ENCODE peak calls at places on chromosome 14, in ten cellular contexts. A is GM12878, F is H1, Y is tibial nerve, U is suprapubic skin, Z is ovary, T is stomach, J is HepG2, P is sigmoid colon, H is SK-N-SH. C is an unnamed sample.

GRCh38 chr14:104293851-104294627 is 155.7 kb downstream of the KIF26A start:
- DNase-seq in T (no peak), P (peak; percentile 45), U (peak; percentile 46), A (no peak), F (no peak), Y (no peak), Z (peak; percentile 33), H (no peak), J (no peak), C (peak; percentile 26)

GRCh38 chr14:57487771-57488170 is 5.9 kb downstream of the CCDC198 start:
- DNase-seq in P (no peak), H (no peak), Y (no peak), U (no peak), T (no peak), J (no peak), Z (no peak), F (no peak), A (no peak), C (no peak)

GRCh38 chr14:77155083-77155482 is 13.5 kb upstream of the ZDHHC22 start:
- DNase-seq in U (no peak), Z (no peak), T (no peak), H (no peak), P (no peak), A (no peak), F (no peak), Y (no peak), J (no peak), C (no peak)

GRCh38 chr14:20630340-20631022 is 11.0 kb downstream of the OR6S1 start:
- DNase-seq in H (no peak), P (no peak), A (no peak), Y (no peak), J (peak; percentile 81), U (no peak), T (no peak), Z (peak; percentile 44), F (no peak), C (peak; percentile 91)

GRCh38 chr14:103239751-103240150 is 94.3 kb upstream of the EIF5 start:
- DNase-seq in A (no peak), P (no peak), H (no peak), T (no peak), Z (no peak), Y (no peak), U (no peak), F (no peak), J (no peak), C (no peak)

GRCh38 chr14:72883963-72884362 is 9.9 kb downstream of the DPF3 start:
- DNase-seq in U (no peak), T (no peak), J (no peak), F (no peak), Y (no peak), A (peak; percentile 60), H (no peak), Z (no peak), P (no peak), C (no peak)

GRCh38 chr14:76456200-76456599 is 80.3 kb downstream of the ESRRB start:
- DNase-seq in F (no peak), Y (no peak), J (peak; percentile 18), H (peak; percentile 62), A (peak; percentile 7), P (no peak), T (no peak), Z (no peak), U (no peak), C (peak; percentile 41)

GRCh38 chr14:93734086-93734822 is 54.0 kb downstream of the PRIMA1 start:
- DNase-seq in Z (no peak), F (no peak), T (no peak), Y (no peak), U (no peak), H (peak; percentile 92), J (no peak), A (no peak), P (no peak), C (no peak)

GRCh38 chr14:76376001-76376404 is at the start of gene ESRRB:
- DNase-seq in A (no peak), F (peak; percentile 27), P (no peak), Z (no peak), J (no peak), U (no peak), Y (no peak), T (no peak), H (peak; percentile 54), C (peak; percentile 26)

GRCh38 chr14:98103705-98104104 is 1168.3 kb downstream of the BCL11B start:
- DNase-seq in U (no peak), F (no peak), Y (no peak), P (no peak), A (no peak), H (no peak), T (no peak), J (no peak), Z (no peak), C (no peak)

GRCh38 chr14:73364559-73364958 is 93.8 kb downstream of the NUMB start:
- DNase-seq in Y (no peak), J (no peak), F (no peak), T (no peak), H (no peak), U (no peak), Z (no peak), P (no peak), A (no peak), C (no peak)

GRCh38 chr14:55249423-55249822 is 21.8 kb upstream of the FBXO34 start:
- DNase-seq in A (no peak), P (no peak), F (no peak), Y (no peak), U (no peak), T (no peak), J (no peak), H (no peak), Z (no peak), C (no peak)

GRCh38 chr14:91324606-91324950 is 80.1 kb upstream of the GPR68 start:
- DNase-seq in U (no peak), Z (no peak), H (no peak), P (no peak), T (no peak), Y (no peak), F (no peak), A (no peak), J (no peak), C (no peak)

DNA sequence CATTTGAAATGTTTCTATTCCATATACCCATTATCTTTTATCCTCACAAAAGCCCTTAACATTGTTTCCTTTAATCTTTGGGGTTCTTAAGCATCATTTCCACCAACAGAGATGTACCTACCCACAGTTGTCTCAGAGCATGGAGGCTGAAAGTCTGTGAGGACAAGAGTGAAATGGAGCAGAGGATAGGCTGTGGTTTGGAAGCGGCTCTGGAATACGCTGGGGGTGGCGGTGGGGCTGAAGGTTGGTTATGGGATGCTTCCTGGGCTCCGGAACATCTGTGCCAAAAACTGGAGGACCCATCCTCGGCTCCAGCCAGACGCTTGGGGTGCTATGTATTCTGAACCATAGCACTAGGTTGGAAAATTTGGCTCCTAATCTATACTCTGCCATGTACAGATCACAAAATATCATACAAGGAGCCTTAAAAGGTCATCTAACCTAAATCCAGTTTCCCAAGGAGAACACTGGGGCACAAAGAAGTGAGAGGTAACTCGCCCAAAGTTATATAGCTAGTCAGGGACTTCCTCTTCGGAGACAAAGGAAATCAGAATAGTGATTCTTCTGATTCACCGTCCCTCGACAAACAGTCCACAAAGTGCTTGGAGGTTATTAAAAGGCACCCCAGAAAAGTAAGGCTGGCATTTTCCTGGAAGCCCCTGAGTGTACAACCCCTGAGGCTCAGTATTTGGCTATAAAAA is 2.5 kb downstream of the PPP1R3E start:
- DNase-seq in H (no peak), Z (no peak), U (no peak), Y (no peak), F (no peak), T (no peak), J (no peak), P (no peak), A (no peak), C (no peak)
- TF ChIP-seq EP300 in H (no peak), Z (no peak), U (no peak), Y (no peak), F (no peak), T (no peak), J (no peak), P (no peak), A (no peak), C (no peak)

GRCh38 chr14:59427653-59428578 is 37.3 kb downstream of the GPR135 start:
- DNase-seq in Y (no peak), A (no peak), H (no peak), J (no peak), P (peak; percentile 74), U (no peak), F (no peak), T (no peak), Z (no peak), C (no peak)
- TF ChIP-seq EP300 in Y (no peak), A (no peak), H (no peak), J (no peak), P (no peak), U (no peak), F (no peak), T (no peak), Z (no peak), C (no peak)

GRCh38 chr14:34098985-34099349 is 148.1 kb upstream of the EGLN3 start:
- DNase-seq in P (no peak), T (no peak), H (no peak), Z (no peak), U (no peak), J (no peak), Y (no peak), F (no peak), A (no peak), C (no peak)

GRCh38 chr14:34093878-34094277 is 143.0 kb upstream of the EGLN3 start:
- DNase-seq in H (no peak), Y (no peak), F (no peak), A (no peak), P (no peak), J (no peak), U (no peak), T (no peak), Z (no peak), C (no peak)

GRCh38 chr14:34099630-34100029 is 148.8 kb upstream of the EGLN3 start:
- DNase-seq in P (no peak), H (no peak), T (no peak), A (no peak), Y (no peak), J (no peak), F (no peak), U (no peak), Z (no peak), C (no peak)

GRCh38 chr14:34094384-34094783 is 143.5 kb upstream of the EGLN3 start:
- DNase-seq in A (no peak), Y (no peak), F (no peak), H (no peak), U (no peak), T (no peak), P (no peak), Z (no peak), J (no peak), C (no peak)

GRCh38 chr14:34098045-34098984 is 147.4 kb upstream of the EGLN3 start:
- DNase-seq in P (no peak), H (peak; percentile 70), J (peak; percentile 68), Y (peak; percentile 21), Z (peak; percentile 46), T (peak; percentile 46), A (peak; percentile 36), F (no peak), U (no peak), C (peak; percentile 49)
- TF ChIP-seq EP300 in P (no peak), H (no peak), J (no peak), Y (no peak), Z (no peak), T (no peak), A (no peak), F (no peak), U (no peak), C (no peak)

DNA sequence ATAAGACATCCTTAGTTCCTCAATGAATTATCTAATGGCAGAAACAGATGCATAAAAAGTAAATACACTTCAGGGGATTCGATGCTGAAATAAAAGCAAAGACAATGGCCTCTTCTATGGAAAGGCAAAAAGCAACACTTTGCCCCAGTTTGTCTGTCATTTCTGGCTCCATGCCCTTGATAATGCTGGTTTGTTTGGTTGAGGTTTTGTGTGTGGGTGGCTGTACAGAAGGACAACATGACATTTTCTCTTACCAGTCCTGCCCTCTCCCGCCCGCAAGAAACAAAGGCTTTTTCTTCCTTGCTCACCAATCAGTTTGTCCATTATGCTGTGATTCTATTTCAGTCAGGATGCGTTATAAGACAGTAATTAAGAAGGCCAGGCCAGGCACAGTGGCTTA is 18.1 kb upstream of the WDR89 start:
- DNase-seq in U (no peak), Z (no peak), H (no peak), Y (no peak), T (no peak), F (no peak), P (no peak), A (no peak), J (peak; percentile 43), C (no peak)
- TF ChIP-seq EP300 in U (no peak), Z (no peak), H (no peak), Y (peak; percentile 74), T (no peak), F (no peak), P (no peak), A (no peak), J (no peak), C (no peak)

C was measured in A549.